ENCODE peak calls at places on chromosome 13, in six cellular contexts. P is RWPE1, T is GM12865, S is cardiac muscle cell, K is BE2C, L is neural progenitor cell. R is an unnamed sample.

GRCh38 chr13:114043421-114044053 is 69.7 kb upstream of the C13orf46 start:
- DNase-seq in S (no peak), T (peak), P (no peak), L (no peak), K (peak), R (no peak)

GRCh38 chr13:108200781-108201398 is 14.4 kb downstream of the LIG4 start:
- DNase-seq in K (no peak), P (peak), T (no peak), L (no peak), S (no peak), R (no peak)

GRCh38 chr13:97879646-97880297 is 73.7 kb upstream of the IPO5 start:
- DNase-seq in K (no peak), T (no peak), P (peak), L (no peak), S (no peak), R (no peak)

GRCh38 chr13:64369121-64369520 is 2861.0 kb downstream of the PCDH9 start:
- DNase-seq in S (no peak), K (no peak), P (no peak), L (no peak), T (no peak), R (no peak)

GRCh38 chr13:28493740-28494536 is 990 bp downstream of the FLT1 start:
- DNase-seq in L (peak), S (peak), P (no peak), K (peak), T (no peak), R (no peak)

GRCh38 chr13:36815069-36815468 is 4.0 kb upstream of the RFXAP start:
- DNase-seq in K (peak), P (no peak), S (no peak), T (peak), L (no peak), R (no peak)

GRCh38 chr13:72163671-72164070 is 296.7 kb upstream of the DACH1 start:
- DNase-seq in T (no peak), L (peak), K (no peak), P (no peak), S (no peak), R (no peak)

GRCh38 chr13:58999851-59000250 is 1163.9 kb downstream of the DIAPH3 start:
- DNase-seq in K (no peak), S (no peak), L (no peak), P (no peak), T (no peak), R (no peak)

GRCh38 chr13:45335397-45336024 is 5.5 kb downstream of the TPT1 start:
- DNase-seq in P (no peak), K (no peak), T (no peak), S (no peak), L (no peak), R (no peak)

GRCh38 chr13:93769126-93769525 is 542.5 kb downstream of the GPC6 start:
- DNase-seq in P (no peak), S (no peak), L (no peak), T (no peak), K (no peak), R (no peak)

GRCh38 chr13:49791214-49791752 is 1.2 kb downstream of the KPNA3 start:
- DNase-seq in K (no peak), P (no peak), T (peak), S (peak), L (peak), R (no peak)

GRCh38 chr13:97946951-97947588 is 6.4 kb upstream of the IPO5 start:
- DNase-seq in P (peak), L (no peak), K (no peak), S (no peak), T (no peak), R (no peak)

GRCh38 chr13:75749407-75749806 is 113.3 kb downstream of the LMO7 start:
- DNase-seq in T (no peak), K (peak), L (peak), S (no peak), P (peak), R (no peak)

GRCh38 chr13:35093356-35093755 is 151.3 kb downstream of the NBEA start:
- DNase-seq in S (no peak), P (no peak), T (no peak), L (no peak), K (no peak), R (no peak)

GRCh38 chr13:25225970-25226369 is 53.9 kb upstream of the AMER2 start:
- DNase-seq in P (no peak), S (no peak), T (no peak), K (no peak), L (no peak), R (no peak)

GRCh38 chr13:75826391-75826790 is 190.3 kb downstream of the LMO7 start:
- DNase-seq in P (no peak), S (no peak), L (no peak), T (no peak), K (no peak), R (no peak)

GRCh38 chr13:43316997-43317396 is 293.6 kb downstream of the DNAJC15 start:
- DNase-seq in L (peak), K (peak), S (no peak), T (peak), P (no peak), R (no peak)

GRCh38 chr13:45807520-45808099 is 43.9 kb downstream of the SIAH3 start:
- DNase-seq in S (peak), T (peak), K (peak), P (peak), L (peak), R (no peak)

GRCh38 chr13:27034678-27035111 is 136.9 kb downstream of the USP12 start:
- DNase-seq in T (no peak), L (peak), P (no peak), K (no peak), S (peak), R (no peak)

GRCh38 chr13:24271611-24272451 is 37.5 kb upstream of the C1QTNF9 start:
- DNase-seq in L (peak), P (peak), K (no peak), T (peak), S (no peak), R (no peak)

GRCh38 chr13:36310417-36311108 is 12.9 kb upstream of the CCDC169 start:
- DNase-seq in T (no peak), L (no peak), K (no peak), P (no peak), S (no peak), R (no peak)

GRCh38 chr13:23772717-23773116 is 116.5 kb downstream of the MIPEP start:
- DNase-seq in T (no peak), K (no peak), P (no peak), S (no peak), L (no peak), R (no peak)

GRCh38 chr13:76969488-76970365 is 21.4 kb downstream of the ACOD1 start:
- DNase-seq in L (peak), P (peak), S (no peak), K (no peak), T (no peak), R (no peak)

GRCh38 chr13:99033814-99034213 is 56.0 kb upstream of the DOCK9 start:
- DNase-seq in P (peak), L (peak), K (no peak), T (no peak), S (peak), R (no peak)
- TF ChIP-seq CTCF in P (peak), L (peak), K (peak), T (peak), S (peak), R (no peak)

DNA sequence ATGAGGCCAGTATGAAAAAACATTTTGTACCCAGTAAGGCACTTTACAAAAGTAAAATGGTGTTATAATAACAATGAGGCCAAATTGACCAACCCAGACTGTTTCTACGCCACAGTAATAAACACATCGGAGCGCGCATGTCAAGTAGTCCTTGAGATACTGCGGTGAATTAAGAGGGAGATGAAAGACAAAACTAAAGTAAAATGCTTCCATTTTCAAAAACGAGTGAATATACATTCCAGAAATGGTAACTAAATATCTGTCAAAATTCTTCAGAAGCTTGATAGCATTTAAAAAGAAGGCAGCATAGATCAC is 19.0 kb downstream of the N4BP2L1 start:
- DNase-seq in P (no peak), S (no peak), T (no peak), L (no peak), K (no peak), R (no peak)
- TF ChIP-seq CTCF in P (no peak), S (no peak), T (no peak), L (no peak), K (no peak), R (no peak)

GRCh38 chr13:20462921-20463320 is 62.7 kb downstream of the CRYL1 start:
- DNase-seq in K (no peak), T (no peak), P (no peak), S (no peak), L (no peak), R (no peak)
- TF ChIP-seq CTCF in K (no peak), T (no peak), P (no peak), S (no peak), L (no peak), R (no peak)

DNA sequence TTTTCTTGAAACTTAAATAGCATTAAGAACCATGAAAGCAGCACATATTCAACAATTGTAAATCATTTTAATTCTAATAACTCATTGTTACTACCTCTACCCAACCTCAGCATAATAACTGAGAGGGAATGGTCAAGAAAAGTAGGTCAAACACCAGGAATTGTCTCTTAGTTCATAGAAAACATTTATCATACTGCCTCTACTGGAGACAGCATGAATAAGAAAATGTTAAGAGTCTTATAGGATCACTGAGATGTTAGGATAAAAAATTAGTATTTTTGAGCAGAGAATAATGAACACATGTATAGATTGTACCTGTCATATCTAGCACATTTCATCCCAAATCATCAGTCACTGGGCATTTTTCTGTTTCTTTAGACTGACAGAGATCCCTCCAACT is 515.3 kb downstream of the PCDH9 start:
- DNase-seq in T (no peak), P (no peak), L (no peak), S (no peak), K (no peak), R (no peak)
- TF ChIP-seq CTCF in T (no peak), P (no peak), L (peak), S (peak), K (peak), R (no peak)

GRCh38 chr13:39777527-39778061 is 122.1 kb downstream of the COG6 start:
- DNase-seq in L (peak), S (no peak), T (peak), K (no peak), P (peak), R (no peak)
- TF ChIP-seq CTCF in L (peak), S (peak), T (peak), K (peak), P (peak), R (no peak)

GRCh38 chr13:52707375-52707774 is 32.2 kb downstream of the CNMD start:
- DNase-seq in P (no peak), T (no peak), L (no peak), K (no peak), S (no peak), R (no peak)
- TF ChIP-seq CTCF in P (no peak), T (no peak), L (no peak), K (peak), S (no peak), R (no peak)

R was measured in omental fat pad.